ENCODE peak calls at places on chromosome 10, in seven cellular contexts. W, D, N, T, P, U and Q are unnamed samples.

GRCh38 chr10:84290235-84290634 is 38.2 kb upstream of the CCSER2 start:
- DNase-seq in N (no peak), W (no peak), U (no peak), D (no peak), T (no peak), P (no peak), Q (no peak)

GRCh38 chr10:21082206-21082605 is 185.1 kb upstream of the NEBL start:
- DNase-seq in W (no peak), P (no peak), T (no peak), U (no peak), N (no peak), D (no peak), Q (no peak)

GRCh38 chr10:33009244-33010131 is 51.5 kb upstream of the ITGB1 start:
- DNase-seq in U (no peak), T (no peak), N (no peak), P (no peak), D (no peak), W (no peak), Q (no peak)

GRCh38 chr10:127133672-127134500 is 62.5 kb downstream of the INSYN2A start:
- DNase-seq in U (no peak), T (no peak), D (no peak), N (no peak), W (no peak), P (no peak), Q (no peak)

GRCh38 chr10:42959833-42960232 is 117.0 kb upstream of the RET start:
- DNase-seq in D (no peak), U (no peak), N (no peak), T (no peak), W (no peak), P (peak; percentile 7), Q (no peak)

GRCh38 chr10:62761115-62761514 is 43.4 kb upstream of the ADO start:
- DNase-seq in D (no peak), N (no peak), T (no peak), U (no peak), P (no peak), W (no peak), Q (no peak)

GRCh38 chr10:5583525-5584175 is 58.9 kb downstream of the CALML3 start:
- DNase-seq in U (no peak), D (peak; percentile 77), P (peak; percentile 73), T (no peak), N (peak; percentile 87), W (no peak), Q (no peak)

GRCh38 chr10:79407397-79407796 is 38.0 kb downstream of the ZCCHC24 start:
- DNase-seq in N (no peak), T (no peak), U (no peak), D (no peak), P (no peak), W (no peak), Q (no peak)

GRCh38 chr10:4391683-4392082 is 434.3 kb upstream of the AKR1E2 start:
- DNase-seq in P (no peak), D (no peak), U (no peak), W (no peak), N (no peak), T (no peak), Q (no peak)

GRCh38 chr10:35420044-35420443 is 83.7 kb downstream of the CCNY start:
- DNase-seq in U (no peak), T (no peak), N (peak; percentile 34), W (no peak), D (no peak), P (no peak), Q (no peak)

GRCh38 chr10:30185916-30186315 is 126.5 kb upstream of the JCAD start:
- DNase-seq in P (no peak), U (peak; percentile 43), T (no peak), W (no peak), D (no peak), N (peak; percentile 87), Q (no peak)

GRCh38 chr10:132111121-132111731 is 45.5 kb downstream of the JAKMIP3 start:
- DNase-seq in T (peak; percentile 31), P (peak; percentile 16), U (no peak), W (peak; percentile 7), D (peak; percentile 2), N (no peak), Q (no peak)

GRCh38 chr10:84540617-84541288 is 212.4 kb downstream of the CCSER2 start:
- DNase-seq in W (peak; percentile 72), T (peak; percentile 64), U (no peak), D (peak; percentile 22), N (peak; percentile 64), P (peak; percentile 62), Q (peak; percentile 46)

GRCh38 chr10:80137926-80138325 is 5.4 kb downstream of the PLAC9 start:
- DNase-seq in D (no peak), T (no peak), U (no peak), N (no peak), W (no peak), P (no peak), Q (no peak)

GRCh38 chr10:63605568-63605967 is 84.4 kb downstream of the REEP3 start:
- DNase-seq in T (no peak), N (no peak), D (no peak), U (no peak), P (no peak), W (no peak), Q (no peak)

GRCh38 chr10:98268694-98269386 is 846 bp upstream of the LOXL4 start:
- DNase-seq in W (no peak), D (no peak), P (no peak), T (no peak), N (no peak), U (no peak), Q (no peak)

DNA sequence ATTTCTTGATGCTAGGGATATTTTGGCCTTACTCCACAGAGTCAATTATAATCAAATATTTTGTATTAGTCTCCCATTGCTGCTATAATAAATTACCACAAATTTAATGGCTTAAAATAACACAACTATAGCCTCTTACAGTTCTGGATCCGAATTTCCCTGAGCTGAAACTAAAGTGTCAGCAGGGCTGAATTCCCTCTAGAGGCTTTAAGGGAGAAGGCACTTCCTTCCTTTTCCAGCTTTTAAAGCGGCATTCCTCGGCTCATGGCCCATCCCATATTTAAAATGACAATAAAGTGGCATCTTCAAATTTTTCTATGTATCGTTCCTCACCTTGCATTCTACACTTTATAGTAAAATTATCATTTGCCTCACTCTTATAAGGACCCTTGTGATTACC is 421.4 kb upstream of the ZWINT start:
- DNase-seq in D (no peak), N (no peak), W (no peak), T (no peak), P (no peak), U (no peak), Q (no peak)
- TF ChIP-seq CTCF in D (no peak), N (peak; percentile 11), W (no peak), T (no peak), P (no peak), U (no peak), Q (no peak)

GRCh38 chr10:110358278-110358677 is 53.6 kb upstream of the SMNDC1 start:
- DNase-seq in U (no peak), W (no peak), T (no peak), D (no peak), P (no peak), N (no peak), Q (no peak)

GRCh38 chr10:110360857-110361474 is 56.2 kb upstream of the SMNDC1 start:
- DNase-seq in P (no peak), W (no peak), T (no peak), U (no peak), N (peak; percentile 18), D (no peak), Q (no peak)

GRCh38 chr10:110357871-110358270 is 53.2 kb upstream of the SMNDC1 start:
- DNase-seq in P (no peak), N (no peak), U (no peak), T (no peak), D (no peak), W (no peak), Q (no peak)

GRCh38 chr10:110357252-110357780 is 52.6 kb upstream of the SMNDC1 start:
- DNase-seq in T (no peak), D (no peak), W (no peak), N (peak; percentile 70), P (peak; percentile 64), U (peak; percentile 56), Q (peak; percentile 38)

DNA sequence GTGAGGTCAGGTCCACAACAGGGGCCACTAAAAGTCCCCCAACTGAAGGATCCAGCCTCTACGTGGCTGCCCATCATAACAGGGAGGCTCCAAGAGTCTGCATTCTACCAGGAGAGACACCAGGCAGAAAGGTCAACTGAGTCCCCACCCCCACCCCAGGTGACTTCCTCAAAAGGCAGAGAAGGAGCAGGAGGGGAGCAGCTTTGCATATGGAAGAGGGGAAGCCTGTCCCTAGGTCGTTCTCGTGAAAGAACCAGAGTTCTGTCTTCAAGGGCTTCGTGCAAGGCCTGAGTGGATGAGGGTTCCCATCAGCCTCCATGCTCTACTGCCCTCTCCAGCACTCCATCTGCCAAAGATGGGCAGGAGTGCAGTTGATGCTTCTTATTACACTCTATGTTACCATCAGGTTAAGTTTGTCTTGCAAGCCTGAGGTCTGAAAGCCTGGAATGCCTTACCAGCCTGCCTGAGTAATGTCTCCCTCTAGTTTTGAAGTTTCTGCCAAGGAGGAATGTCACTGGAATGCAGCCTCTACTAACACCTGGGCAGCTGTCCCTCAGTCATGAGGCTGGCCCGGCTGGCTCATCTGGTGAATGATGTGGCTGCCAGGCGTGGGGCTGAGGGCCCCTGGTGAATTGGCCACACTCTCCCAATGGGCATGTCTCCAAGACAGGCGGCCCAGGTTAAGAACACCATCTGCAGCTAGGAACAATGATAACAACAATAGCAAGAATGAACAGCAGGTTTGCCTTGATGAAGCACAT is 54.3 kb upstream of the SMNDC1 start:
- DNase-seq in N (peak; percentile 59), W (no peak), D (no peak), P (no peak), U (no peak), T (no peak), Q (no peak)
- TF ChIP-seq CTCF in N (no peak), W (no peak), D (no peak), P (no peak), U (no peak), T (no peak), Q (no peak)

GRCh38 chr10:69449841-69450240 is 1.4 kb upstream of the TSPAN15 start:
- DNase-seq in D (peak; percentile 73), T (peak; percentile 56), P (no peak), N (peak; percentile 67), W (no peak), U (peak; percentile 40), Q (no peak)
- TF ChIP-seq CTCF in D (peak; percentile 69), T (peak; percentile 40), P (peak; percentile 30), N (no peak), W (peak; percentile 62), U (peak; percentile 59), Q (no peak)

DNA sequence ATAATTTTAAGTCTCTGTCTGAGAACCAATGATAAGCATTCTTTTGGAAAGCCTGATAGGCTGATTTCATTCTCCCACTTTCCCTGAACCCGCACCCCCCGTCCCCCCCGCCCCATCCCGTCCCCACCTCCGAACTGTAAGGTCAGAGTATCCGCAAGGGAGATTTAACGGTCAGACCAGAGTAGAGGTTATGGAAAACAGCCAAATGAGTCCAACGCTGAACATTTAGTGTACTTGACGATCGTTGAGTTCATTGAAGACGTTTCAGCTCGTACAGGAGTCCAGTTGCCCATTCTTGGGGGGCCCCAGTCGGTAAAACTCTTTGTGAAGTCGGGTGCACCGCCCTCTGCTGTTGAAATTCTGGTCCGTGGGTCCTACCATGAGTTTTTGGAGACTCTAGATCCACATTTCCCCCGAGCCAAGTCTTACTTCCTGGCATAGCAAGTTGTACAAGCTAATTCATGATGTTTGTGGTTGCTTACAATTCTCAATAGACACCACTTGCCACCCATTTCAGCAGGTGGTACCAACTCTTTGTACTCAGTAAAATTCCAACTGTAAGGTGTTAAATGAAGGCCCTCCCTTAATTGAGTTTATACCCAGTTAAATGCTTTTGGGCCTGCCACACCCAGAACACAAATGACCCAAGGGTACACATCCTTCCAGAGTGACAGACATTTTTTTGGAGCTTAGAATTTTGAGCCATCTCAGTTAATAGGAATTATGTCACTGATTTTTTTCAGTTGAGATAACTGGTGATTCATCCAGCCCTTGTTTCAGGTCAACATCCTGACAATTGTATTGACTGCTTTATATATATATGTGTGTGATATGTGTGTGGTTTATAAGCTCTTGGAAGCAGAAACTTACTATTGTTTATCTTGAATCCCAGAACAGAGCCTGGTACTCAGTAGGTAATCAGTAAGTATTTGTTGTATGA is 1.2 kb downstream of the MARCHF5 start:
- DNase-seq in T (peak; percentile 63), U (peak; percentile 19), D (peak; percentile 72), W (peak; percentile 12), P (peak; percentile 61), N (peak; percentile 54), Q (peak; percentile 19)
- TF ChIP-seq CTCF in T (peak; percentile 49), U (peak; percentile 55), D (peak; percentile 51), W (peak; percentile 44), P (peak; percentile 25), N (peak; percentile 49), Q (no peak)